ENCODE peak calls at places on chromosomes 16 and 17, in five cellular contexts. Q is adrenal gland, T is pancreas, V is ascending aorta, M is A549. C is an unnamed sample.
A peak's percentile ranks its signal among the peaks of the same experiment; 100 is the strongest.

GRCh38 chr17:79621151-79621940 is 10.5 kb upstream of the RBFOX3 start:
- DNase-seq in T (peak; percentile 20), V (no peak), Q (peak; percentile 2), M (no peak), C (no peak)

GRCh38 chr16:85963746-85964370 is 64.9 kb downstream of the IRF8 start:
- DNase-seq in V (no peak), M (no peak), T (no peak), Q (peak; percentile 45), C (no peak)

GRCh38 chr17:6532441-6532885 is 23.9 kb downstream of the PITPNM3 start:
- DNase-seq in Q (no peak), V (no peak), T (no peak), M (no peak), C (no peak)

GRCh38 chr17:27106982-27107360 is 186.9 kb upstream of the WSB1 start:
- DNase-seq in Q (no peak), M (no peak), T (no peak), V (no peak), C (no peak)

GRCh38 chr16:79347176-79347715 is 253.3 kb downstream of the MAF start:
- DNase-seq in V (no peak), M (no peak), T (no peak), Q (no peak), C (no peak)

GRCh38 chr16:17224859-17225258 is 245.9 kb downstream of the XYLT1 start:
- DNase-seq in V (peak; percentile 16), Q (peak; percentile 88), M (no peak), T (no peak), C (no peak)

GRCh38 chr17:38890410-38890746 is 20.5 kb downstream of the LASP1 start:
- DNase-seq in Q (no peak), T (no peak), V (no peak), M (no peak), C (no peak)

GRCh38 chr16:85321856-85322271 is 209.6 kb upstream of the CIBAR2 start:
- DNase-seq in T (peak; percentile 98), V (peak; percentile 91), Q (peak; percentile 98), M (no peak), C (peak; percentile 48)

GRCh38 chr17:73291260-73291801 is 20.5 kb downstream of the CDC42EP4 start:
- DNase-seq in M (peak; percentile 65), V (peak; percentile 50), Q (peak; percentile 83), T (peak; percentile 65), C (no peak)

GRCh38 chr16:4315185-4316102 is at the start of gene GLIS2:
- DNase-seq in T (peak; percentile 82), V (no peak), Q (peak; percentile 80), M (peak; percentile 89), C (peak; percentile 89)

GRCh38 chr16:14301150-14302030 is 230.3 kb downstream of the MRTFB start:
- DNase-seq in V (no peak), T (peak; percentile 43), M (peak; percentile 79), Q (peak; percentile 61), C (no peak)

GRCh38 chr17:80289631-80290030 is 29.0 kb downstream of the RNF213 start:
- DNase-seq in T (no peak), Q (no peak), V (no peak), M (no peak), C (no peak)

GRCh38 chr17:65786479-65786878 is 225.0 kb upstream of the AXIN2 start:
- DNase-seq in T (no peak), V (no peak), M (no peak), Q (no peak), C (no peak)

GRCh38 chr17:64647817-64648216 is 14.3 kb downstream of the SMURF2 start:
- DNase-seq in M (no peak), T (no peak), V (no peak), Q (no peak), C (no peak)

GRCh38 chr16:66382966-66383299 is 16.4 kb downstream of the CDH5 start:
- DNase-seq in T (no peak), Q (no peak), M (peak; percentile 74), V (no peak), C (no peak)

GRCh38 chr17:62778990-62779681 is 29.0 kb downstream of the MARCHF10 start:
- DNase-seq in T (no peak), Q (no peak), V (no peak), M (peak; percentile 92), C (peak; percentile 40)

GRCh38 chr16:64586756-64587155 is 535.1 kb downstream of the CDH11 start:
- DNase-seq in M (no peak), T (no peak), Q (no peak), V (no peak), C (no peak)

GRCh38 chr16:75527825-75528299 is 8.0 kb downstream of the CHST5 start:
- DNase-seq in M (no peak), Q (peak; percentile 25), T (no peak), V (no peak), C (no peak)

GRCh38 chr16:85860413-85861094 is 38.4 kb upstream of the IRF8 start:
- DNase-seq in Q (no peak), M (no peak), T (no peak), V (no peak), C (no peak)

GRCh38 chr16:78742501-78743283 is 643.2 kb downstream of the WWOX start:
- DNase-seq in V (peak; percentile 26), M (no peak), Q (peak; percentile 40), T (no peak), C (no peak)

GRCh38 chr17:56779898-56780777 is 53.6 kb downstream of the C17orf67 start:
- DNase-seq in Q (peak; percentile 72), T (peak; percentile 90), M (peak; percentile 77), V (no peak), C (peak; percentile 73)

GRCh38 chr17:50133028-50133768 is 3.2 kb upstream of the SAMD14 start:
- DNase-seq in M (peak; percentile 67), Q (peak; percentile 87), V (peak; percentile 45), T (no peak), C (peak; percentile 79)

GRCh38 chr16:24534634-24535033 is 4.7 kb upstream of the RBBP6 start:
- DNase-seq in V (no peak), M (peak; percentile 49), Q (no peak), T (no peak), C (no peak)

GRCh38 chr17:27605409-27605808 is 25.6 kb upstream of the LGALS9 start:
- DNase-seq in T (no peak), M (no peak), Q (no peak), V (no peak), C (no peak)

GRCh38 chr16:13873835-13874438 is 46.0 kb upstream of the ERCC4 start:
- DNase-seq in Q (no peak), M (peak; percentile 28), T (no peak), V (no peak), C (peak; percentile 19)

GRCh38 chr16:17396762-17397498 is 73.8 kb downstream of the XYLT1 start:
- DNase-seq in V (no peak), M (no peak), T (peak; percentile 70), Q (peak; percentile 76), C (peak; percentile 55)

GRCh38 chr17:28698253-28698941 is 13.3 kb downstream of the PROCA1 start:
- DNase-seq in T (no peak), Q (no peak), V (no peak), M (peak; percentile 86), C (no peak)

GRCh38 chr17:77363821-77364361 is 223.1 kb downstream of the SEC14L1 start:
- DNase-seq in Q (peak; percentile 81), M (no peak), V (no peak), T (peak; percentile 72), C (peak; percentile 58)

GRCh38 chr16:11580451-11581086 is 6.2 kb downstream of the LITAF start:
- DNase-seq in V (no peak), M (no peak), T (no peak), Q (no peak), C (no peak)

GRCh38 chr17:29557085-29557697 is 9.6 kb downstream of the ABHD15 start:
- DNase-seq in Q (no peak), V (no peak), T (no peak), M (no peak), C (no peak)

GRCh38 chr17:63697341-63698286 is 2.3 kb downstream of the LIMD2 start:
- DNase-seq in T (peak; percentile 85), V (no peak), M (peak; percentile 69), Q (peak; percentile 47), C (peak; percentile 60)

GRCh38 chr17:29640413-29640812 is 17.7 kb upstream of the CORO6 start:
- DNase-seq in T (no peak), M (no peak), V (no peak), Q (no peak), C (no peak)

GRCh38 chr17:65564793-65565192 is 3.3 kb upstream of the AXIN2 start:
- DNase-seq in T (no peak), M (no peak), V (no peak), Q (peak; percentile 63), C (no peak)

GRCh38 chr17:17672453-17673368 is 8.5 kb upstream of the RAI1 start:
- DNase-seq in V (no peak), T (no peak), M (no peak), Q (no peak), C (no peak)

GRCh38 chr16:77158293-77158692 is 32.7 kb upstream of the MON1B start:
- DNase-seq in V (no peak), Q (no peak), M (no peak), T (no peak), C (no peak)

GRCh38 chr17:47694818-47695663 is 1.1 kb downstream of the TBKBP1 start:
- DNase-seq in Q (peak; percentile 73), V (no peak), M (no peak), T (no peak), C (no peak)
- H3K4me3 ChIP-seq in Q (peak overlapping the region; percentile 85), V (peak overlapping the region; percentile 99), M (peak overlapping the region; percentile 97), T (peak overlapping the region; percentile 97), C (peak overlapping the region; percentile 68)

GRCh38 chr17:75205037-75205792 is at the start of gene NUP85:
- DNase-seq in Q (peak; percentile 94), T (peak; percentile 97), M (peak; percentile 99), V (peak; percentile 65), C (peak; percentile 97)
- TF ChIP-seq CTCF in Q (no peak), T (no peak), M (no peak), V (peak; percentile 14), C (no peak)

DNA sequence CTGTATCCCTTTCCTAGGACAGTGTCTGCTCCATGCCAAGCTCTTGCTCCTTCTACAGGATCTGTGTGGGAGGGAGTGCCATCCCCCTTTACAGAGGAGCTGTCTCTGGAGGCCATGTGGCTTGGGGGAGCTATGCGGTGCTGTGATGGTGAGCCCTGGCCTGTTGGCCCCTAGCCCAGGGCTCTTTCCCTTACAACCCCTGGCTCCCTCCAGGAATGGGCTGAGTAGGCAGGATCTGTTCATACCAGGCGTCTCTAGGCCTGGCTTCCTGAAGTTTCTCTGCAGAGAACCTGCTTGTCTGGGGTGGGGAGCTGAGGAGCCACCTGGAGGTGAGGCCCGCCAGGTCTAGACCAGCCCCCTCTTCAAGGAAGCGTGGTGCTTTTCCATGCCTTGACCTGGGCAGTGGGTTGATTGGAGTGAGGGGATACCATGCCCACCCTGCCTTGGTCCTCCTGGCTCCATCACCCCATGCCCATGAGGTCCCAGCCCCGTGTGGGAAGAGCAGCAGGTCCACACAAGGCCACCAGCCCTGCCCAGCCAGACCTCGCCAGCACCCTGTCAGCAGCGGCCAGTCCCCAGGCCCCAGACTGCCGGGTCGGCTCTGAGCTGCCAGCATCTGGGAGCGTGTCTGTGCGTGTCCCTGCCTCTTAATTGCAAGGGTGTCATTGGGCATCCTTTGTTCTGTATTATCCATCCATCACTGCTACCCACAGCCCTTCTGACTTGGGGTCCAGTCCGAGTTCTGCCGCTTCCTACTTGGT is 14.7 kb downstream of the LLGL2 start:
- DNase-seq in V (no peak), Q (no peak), T (peak; percentile 76), M (no peak), C (peak; percentile 39)
- H3K4me1 ChIP-seq in V (no peaks in the 10 kb centered on the region), Q (no peaks in the 10 kb centered on the region), T (peaks cover 28% of the 10 kb centered on the region), M (peaks cover 18% of the 10 kb centered on the region), C (peaks cover 14% of the 10 kb centered on the region)

GRCh38 chr17:44655983-44656700 is at the start of gene MEIOC:
- DNase-seq in Q (no peak), V (no peak), T (peak; percentile 57), M (peak; percentile 95), C (no peak)
- H3K4me3 ChIP-seq in Q (peak within 1 kb of the TSS; percentile 40), V (peak within 1 kb of the TSS; percentile 7), T (no peak within 1 kb of the TSS), M (peak within 1 kb of the TSS; percentile 58), C (peak within 1 kb of the TSS; percentile 37)

GRCh38 chr16:56203052-56203451 is 11.8 kb downstream of the GNAO1 start:
- DNase-seq in M (peak; percentile 61), T (no peak), Q (no peak), V (no peak), C (peak; percentile 77)
- TF ChIP-seq CTCF in M (no peak), T (no peak), Q (no peak), V (no peak), C (peak; percentile 77)

C was measured in BE2C.